ENCODE peak calls at places on chromosomes 6 and 20, in four cellular contexts. H is mucosa of descending colon, N is G401, B is T-helper 22 cell. S is an unnamed sample.

GRCh38 chr6:148465654-148466053 is 123.0 kb downstream of the SASH1 start:
- DNase-seq in N (no peak), H (no peak), B (no peak), S (no peak)

GRCh38 chr6:118485601-118486550 is 62.2 kb upstream of the PLN start:
- DNase-seq in H (no peak), B (no peak), N (no peak), S (no peak)

GRCh38 chr20:35117148-35117547 is 24.5 kb upstream of the TRPC4AP start:
- DNase-seq in N (no peak), H (no peak), B (no peak), S (no peak)

GRCh38 chr20:31951530-31952453 is at the start of gene PDRG1:
- DNase-seq in B (peak; percentile 88), N (peak; percentile 90), H (peak; percentile 96), S (peak; percentile 91)

GRCh38 chr20:22581437-22582385 is 2.7 kb downstream of the FOXA2 start:
- DNase-seq in B (no peak), N (no peak), H (no peak), S (no peak)

GRCh38 chr20:58523916-58524315 is 8.7 kb upstream of the APCDD1L start:
- DNase-seq in N (no peak), B (no peak), H (no peak), S (no peak)

GRCh38 chr6:21213492-21213891 is 380.1 kb upstream of the SOX4 start:
- DNase-seq in N (no peak), H (no peak), B (no peak), S (no peak)

GRCh38 chr6:27106382-27106781 is 141.1 kb upstream of the PRSS16 start:
- DNase-seq in B (no peak), N (no peak), H (no peak), S (no peak)

GRCh38 chr20:48295445-48295903 is 510.2 kb upstream of the SULF2 start:
- DNase-seq in N (peak; percentile 65), H (no peak), B (no peak), S (no peak)

GRCh38 chr6:137968468-137968804 is 101.4 kb downstream of the TNFAIP3 start:
- DNase-seq in B (no peak), N (no peak), H (no peak), S (no peak)

GRCh38 chr20:24829649-24830370 is 119.3 kb upstream of the CST7 start:
- DNase-seq in N (no peak), B (no peak), H (no peak), S (no peak)

GRCh38 chr6:56875961-56876360 is 78.9 kb upstream of the BEND6 start:
- DNase-seq in B (no peak), H (no peak), N (no peak), S (no peak)

GRCh38 chr6:147852772-147853171 is 344.3 kb downstream of the SAMD5 start:
- DNase-seq in N (no peak), B (no peak), H (no peak), S (no peak)

GRCh38 chr20:48724891-48725588 is 102.8 kb downstream of the PREX1 start:
- DNase-seq in H (no peak), N (no peak), B (no peak), S (no peak)

GRCh38 chr20:23187759-23188158 is 101.6 kb upstream of the CD93 start:
- DNase-seq in N (no peak), B (no peak), H (no peak), S (no peak)

GRCh38 chr6:144715344-144715743 is 430.2 kb downstream of the UTRN start:
- DNase-seq in B (no peak), H (no peak), N (no peak), S (no peak)

GRCh38 chr6:125294925-125295324 is 6.8 kb downstream of the HDDC2 start:
- DNase-seq in N (peak; percentile 78), H (no peak), B (no peak), S (no peak)

GRCh38 chr6:121093928-121094327 is 240.4 kb downstream of the TBC1D32 start:
- DNase-seq in B (no peak), N (no peak), H (no peak), S (no peak)

GRCh38 chr6:125818225-125818657 is 27.5 kb downstream of the NCOA7 start:
- DNase-seq in B (no peak), N (no peak), H (no peak), S (no peak)

GRCh38 chr6:131657630-131658111 is 20.6 kb downstream of the ENPP3 start:
- DNase-seq in N (no peak), H (no peak), B (no peak), S (no peak)

GRCh38 chr6:168526841-168527281 is 85.9 kb downstream of the SMOC2 start:
- DNase-seq in B (no peak), N (no peak), H (no peak), S (no peak)

GRCh38 chr20:61588356-61589054 is 336.4 kb downstream of the CDH4 start:
- DNase-seq in N (no peak), B (no peak), H (peak; percentile 17), S (no peak)

GRCh38 chr20:3354247-3354646 is 53.2 kb downstream of the DNAAF9 start:
- DNase-seq in B (no peak), N (no peak), H (no peak), S (no peak)

GRCh38 chr20:60138263-60139127 is 180.3 kb downstream of the CDH26 start:
- DNase-seq in B (no peak), H (peak; percentile 77), N (no peak), S (no peak)

GRCh38 chr6:1136415-1136774 is 175.5 kb upstream of the FOXQ1 start:
- DNase-seq in N (peak; percentile 93), H (no peak), B (no peak), S (no peak)

GRCh38 chr6:37647765-37648085 is 50.0 kb downstream of the MDGA1 start:
- DNase-seq in N (no peak), B (no peak), H (no peak), S (no peak)

GRCh38 chr20:48131581-48131980 is 346.3 kb upstream of the SULF2 start:
- DNase-seq in B (no peak), H (no peak), N (no peak), S (no peak)

GRCh38 chr6:170265655-170266054 is 25.2 kb downstream of the DLL1 start:
- DNase-seq in B (no peak), N (peak; percentile 22), H (peak; percentile 86), S (no peak)

GRCh38 chr6:12172572-12172971 is 117.6 kb upstream of the EDN1 start:
- DNase-seq in N (no peak), B (no peak), H (no peak), S (no peak)

GRCh38 chr20:46637861-46638366 is 13.3 kb downstream of the SLC13A3 start:
- DNase-seq in H (no peak), N (no peak), B (no peak), S (no peak)

GRCh38 chr20:13771853-13772453 is 12.8 kb downstream of the ESF1 start:
- DNase-seq in H (no peak), B (no peak), N (peak; percentile 22), S (no peak)

GRCh38 chr20:41361757-41362747 is 4.6 kb downstream of the EMILIN3 start:
- DNase-seq in B (no peak), H (peak; percentile 51), N (no peak), S (no peak)